ENCODE peak calls at places on chromosomes 12 and 14, in eight cellular contexts. One of them, this sample, is unnamed.

GRCh38 chr12:95942106-95942531 is 295 bp downstream of the CCDC38 start:
- DNase-seq in heart left ventricle: no peak
- DNase-seq in GM04503: no peak
- DNase-seq in Calu3: no peak
- DNase-seq in adipocyte: peak
- DNase-seq in activated T-cell treated with anti-CD3 and anti-CD28 coated beads, Interleukin-2, amount 50 U/mL, for 1 hour: no peak
- DNase-seq in stimulated activated CD8-positive, alpha-beta memory T cell treated with anti-CD3 and anti-CD28 coated beads, Interleukin-7, amount 100 ng/mL, for 24 hours: peak
- DNase-seq in midbrain: no peak
- DNase-seq in this sample: peak

GRCh38 chr12:50207424-50207823 is 40.3 kb upstream of the CERS5 start:
- DNase-seq in Calu3: no peak
- DNase-seq in activated T-cell treated with anti-CD3 and anti-CD28 coated beads, Interleukin-2, amount 50 U/mL, for 1 hour: no peak
- DNase-seq in adipocyte: no peak
- DNase-seq in GM04503: no peak
- DNase-seq in heart left ventricle: no peak
- DNase-seq in stimulated activated CD8-positive, alpha-beta memory T cell treated with anti-CD3 and anti-CD28 coated beads, Interleukin-7, amount 100 ng/mL, for 24 hours: no peak
- DNase-seq in midbrain: no peak
- DNase-seq in this sample: no peak

GRCh38 chr12:131101006-131101405 is 147.3 kb downstream of the ADGRD1 start:
- DNase-seq in adipocyte: no peak
- DNase-seq in midbrain: no peak
- DNase-seq in heart left ventricle: peak
- DNase-seq in stimulated activated CD8-positive, alpha-beta memory T cell treated with anti-CD3 and anti-CD28 coated beads, Interleukin-7, amount 100 ng/mL, for 24 hours: no peak
- DNase-seq in GM04503: no peak
- DNase-seq in Calu3: no peak
- DNase-seq in activated T-cell treated with anti-CD3 and anti-CD28 coated beads, Interleukin-2, amount 50 U/mL, for 1 hour: no peak
- DNase-seq in this sample: no peak

GRCh38 chr12:110590806-110591326 is 7.7 kb upstream of the PPTC7 start:
- DNase-seq in midbrain: peak
- DNase-seq in heart left ventricle: no peak
- DNase-seq in GM04503: peak
- DNase-seq in Calu3: no peak
- DNase-seq in activated T-cell treated with anti-CD3 and anti-CD28 coated beads, Interleukin-2, amount 50 U/mL, for 1 hour: no peak
- DNase-seq in adipocyte: peak
- DNase-seq in stimulated activated CD8-positive, alpha-beta memory T cell treated with anti-CD3 and anti-CD28 coated beads, Interleukin-7, amount 100 ng/mL, for 24 hours: no peak
- DNase-seq in this sample: no peak

GRCh38 chr14:44962573-44963528 is 861 bp downstream of the TOGARAM1 start:
- DNase-seq in activated T-cell treated with anti-CD3 and anti-CD28 coated beads, Interleukin-2, amount 50 U/mL, for 1 hour: no peak
- DNase-seq in adipocyte: peak
- DNase-seq in heart left ventricle: peak
- DNase-seq in stimulated activated CD8-positive, alpha-beta memory T cell treated with anti-CD3 and anti-CD28 coated beads, Interleukin-7, amount 100 ng/mL, for 24 hours: no peak
- DNase-seq in midbrain: peak
- DNase-seq in GM04503: no peak
- DNase-seq in Calu3: peak
- DNase-seq in this sample: peak

GRCh38 chr12:54977155-54977554 is 7.4 kb downstream of the TESPA1 start:
- DNase-seq in stimulated activated CD8-positive, alpha-beta memory T cell treated with anti-CD3 and anti-CD28 coated beads, Interleukin-7, amount 100 ng/mL, for 24 hours: no peak
- DNase-seq in midbrain: no peak
- DNase-seq in Calu3: no peak
- DNase-seq in adipocyte: peak
- DNase-seq in activated T-cell treated with anti-CD3 and anti-CD28 coated beads, Interleukin-2, amount 50 U/mL, for 1 hour: no peak
- DNase-seq in GM04503: peak
- DNase-seq in heart left ventricle: no peak
- DNase-seq in this sample: no peak

GRCh38 chr14:32224731-32225377 is 21.8 kb upstream of the RNU6-8 start:
- DNase-seq in stimulated activated CD8-positive, alpha-beta memory T cell treated with anti-CD3 and anti-CD28 coated beads, Interleukin-7, amount 100 ng/mL, for 24 hours: no peak
- DNase-seq in activated T-cell treated with anti-CD3 and anti-CD28 coated beads, Interleukin-2, amount 50 U/mL, for 1 hour: peak
- DNase-seq in adipocyte: peak
- DNase-seq in Calu3: peak
- DNase-seq in midbrain: no peak
- DNase-seq in GM04503: no peak
- DNase-seq in heart left ventricle: peak
- DNase-seq in this sample: peak

GRCh38 chr14:103539056-103539825 is 10.2 kb downstream of the TRMT61A start:
- DNase-seq in Calu3: no peak
- DNase-seq in stimulated activated CD8-positive, alpha-beta memory T cell treated with anti-CD3 and anti-CD28 coated beads, Interleukin-7, amount 100 ng/mL, for 24 hours: no peak
- DNase-seq in midbrain: no peak
- DNase-seq in heart left ventricle: no peak
- DNase-seq in GM04503: no peak
- DNase-seq in adipocyte: no peak
- DNase-seq in activated T-cell treated with anti-CD3 and anti-CD28 coated beads, Interleukin-2, amount 50 U/mL, for 1 hour: no peak
- DNase-seq in this sample: no peak

GRCh38 chr12:2739832-2740641 is 54.7 kb upstream of the FKBP4 start:
- DNase-seq in heart left ventricle: no peak
- DNase-seq in GM04503: peak
- DNase-seq in stimulated activated CD8-positive, alpha-beta memory T cell treated with anti-CD3 and anti-CD28 coated beads, Interleukin-7, amount 100 ng/mL, for 24 hours: no peak
- DNase-seq in adipocyte: peak
- DNase-seq in activated T-cell treated with anti-CD3 and anti-CD28 coated beads, Interleukin-2, amount 50 U/mL, for 1 hour: no peak
- DNase-seq in Calu3: peak
- DNase-seq in midbrain: peak
- DNase-seq in this sample: peak

GRCh38 chr12:31228811-31229792 is 96.8 kb downstream of the SINHCAF start:
- DNase-seq in heart left ventricle: peak
- DNase-seq in adipocyte: no peak
- DNase-seq in Calu3: no peak
- DNase-seq in GM04503: no peak
- DNase-seq in activated T-cell treated with anti-CD3 and anti-CD28 coated beads, Interleukin-2, amount 50 U/mL, for 1 hour: no peak
- DNase-seq in stimulated activated CD8-positive, alpha-beta memory T cell treated with anti-CD3 and anti-CD28 coated beads, Interleukin-7, amount 100 ng/mL, for 24 hours: no peak
- DNase-seq in midbrain: peak
- DNase-seq in this sample: peak

GRCh38 chr12:93361159-93361919 is 16.4 kb upstream of the NUDT4 start:
- DNase-seq in adipocyte: no peak
- DNase-seq in midbrain: no peak
- DNase-seq in activated T-cell treated with anti-CD3 and anti-CD28 coated beads, Interleukin-2, amount 50 U/mL, for 1 hour: no peak
- DNase-seq in GM04503: no peak
- DNase-seq in stimulated activated CD8-positive, alpha-beta memory T cell treated with anti-CD3 and anti-CD28 coated beads, Interleukin-7, amount 100 ng/mL, for 24 hours: no peak
- DNase-seq in Calu3: no peak
- DNase-seq in heart left ventricle: peak
- DNase-seq in this sample: peak

GRCh38 chr12:42684171-42685071 is 94.9 kb upstream of the PRICKLE1 start:
- DNase-seq in GM04503: no peak
- DNase-seq in midbrain: no peak
- DNase-seq in heart left ventricle: no peak
- DNase-seq in activated T-cell treated with anti-CD3 and anti-CD28 coated beads, Interleukin-2, amount 50 U/mL, for 1 hour: no peak
- DNase-seq in adipocyte: no peak
- DNase-seq in stimulated activated CD8-positive, alpha-beta memory T cell treated with anti-CD3 and anti-CD28 coated beads, Interleukin-7, amount 100 ng/mL, for 24 hours: no peak
- DNase-seq in Calu3: no peak
- DNase-seq in this sample: no peak

GRCh38 chr12:30701056-30701455 is 5.4 kb upstream of the IPO8 start:
- DNase-seq in adipocyte: peak
- DNase-seq in stimulated activated CD8-positive, alpha-beta memory T cell treated with anti-CD3 and anti-CD28 coated beads, Interleukin-7, amount 100 ng/mL, for 24 hours: no peak
- DNase-seq in activated T-cell treated with anti-CD3 and anti-CD28 coated beads, Interleukin-2, amount 50 U/mL, for 1 hour: no peak
- DNase-seq in GM04503: no peak
- DNase-seq in heart left ventricle: no peak
- DNase-seq in midbrain: no peak
- DNase-seq in Calu3: no peak
- DNase-seq in this sample: no peak

GRCh38 chr14:34355584-34356266 is 106.3 kb downstream of the SPTSSA start:
- DNase-seq in heart left ventricle: peak
- DNase-seq in adipocyte: peak
- DNase-seq in Calu3: no peak
- DNase-seq in midbrain: no peak
- DNase-seq in GM04503: peak
- DNase-seq in stimulated activated CD8-positive, alpha-beta memory T cell treated with anti-CD3 and anti-CD28 coated beads, Interleukin-7, amount 100 ng/mL, for 24 hours: no peak
- DNase-seq in activated T-cell treated with anti-CD3 and anti-CD28 coated beads, Interleukin-2, amount 50 U/mL, for 1 hour: no peak
- DNase-seq in this sample: peak

GRCh38 chr14:75165586-75166391 is 10.6 kb downstream of the TMED10 start:
- DNase-seq in GM04503: no peak
- DNase-seq in activated T-cell treated with anti-CD3 and anti-CD28 coated beads, Interleukin-2, amount 50 U/mL, for 1 hour: no peak
- DNase-seq in midbrain: peak
- DNase-seq in stimulated activated CD8-positive, alpha-beta memory T cell treated with anti-CD3 and anti-CD28 coated beads, Interleukin-7, amount 100 ng/mL, for 24 hours: no peak
- DNase-seq in adipocyte: peak
- DNase-seq in heart left ventricle: no peak
- DNase-seq in Calu3: no peak
- DNase-seq in this sample: peak

GRCh38 chr14:81559385-81559784 is 25.7 kb upstream of the SEL1L start:
- DNase-seq in midbrain: no peak
- DNase-seq in stimulated activated CD8-positive, alpha-beta memory T cell treated with anti-CD3 and anti-CD28 coated beads, Interleukin-7, amount 100 ng/mL, for 24 hours: no peak
- DNase-seq in heart left ventricle: no peak
- DNase-seq in activated T-cell treated with anti-CD3 and anti-CD28 coated beads, Interleukin-2, amount 50 U/mL, for 1 hour: no peak
- DNase-seq in Calu3: no peak
- DNase-seq in GM04503: no peak
- DNase-seq in adipocyte: no peak
- DNase-seq in this sample: no peak

GRCh38 chr14:85963486-85963885 is 433.5 kb downstream of the FLRT2 start:
- DNase-seq in activated T-cell treated with anti-CD3 and anti-CD28 coated beads, Interleukin-2, amount 50 U/mL, for 1 hour: no peak
- DNase-seq in heart left ventricle: no peak
- DNase-seq in Calu3: no peak
- DNase-seq in adipocyte: no peak
- DNase-seq in stimulated activated CD8-positive, alpha-beta memory T cell treated with anti-CD3 and anti-CD28 coated beads, Interleukin-7, amount 100 ng/mL, for 24 hours: no peak
- DNase-seq in GM04503: no peak
- DNase-seq in midbrain: no peak
- DNase-seq in this sample: no peak

GRCh38 chr14:45610303-45610702 is 357.3 kb upstream of the MIS18BP1 start:
- DNase-seq in activated T-cell treated with anti-CD3 and anti-CD28 coated beads, Interleukin-2, amount 50 U/mL, for 1 hour: no peak
- DNase-seq in Calu3: peak
- DNase-seq in heart left ventricle: no peak
- DNase-seq in stimulated activated CD8-positive, alpha-beta memory T cell treated with anti-CD3 and anti-CD28 coated beads, Interleukin-7, amount 100 ng/mL, for 24 hours: no peak
- DNase-seq in midbrain: no peak
- DNase-seq in GM04503: no peak
- DNase-seq in adipocyte: peak
- DNase-seq in this sample: no peak

GRCh38 chr14:24397639-24398297 is 1.0 kb upstream of the NYNRIN start:
- DNase-seq in adipocyte: no peak
- DNase-seq in heart left ventricle: no peak
- DNase-seq in GM04503: no peak
- DNase-seq in midbrain: no peak
- DNase-seq in stimulated activated CD8-positive, alpha-beta memory T cell treated with anti-CD3 and anti-CD28 coated beads, Interleukin-7, amount 100 ng/mL, for 24 hours: no peak
- DNase-seq in Calu3: no peak
- DNase-seq in activated T-cell treated with anti-CD3 and anti-CD28 coated beads, Interleukin-2, amount 50 U/mL, for 1 hour: no peak
- DNase-seq in this sample: no peak

This sample was measured in G401.